ENCODE peak calls at places on chromosomes 13 and 19, in nine cellular contexts. One of them, this sample, is unnamed.

GRCh38 chr19:5590151-5590864 is 22.6 kb upstream of the TINCR start:
- DNase-seq in fibroblast of pulmonary artery: no peak
- DNase-seq in uterus: no peak
- DNase-seq in left ventricle myocardium inferior: no peak
- DNase-seq in WTC11: no peak
- DNase-seq in foreskin fibroblast: no peak
- DNase-seq in SK-N-SH: peak
- DNase-seq in IMR-90: no peak
- DNase-seq in brain microvascular endothelial cell: no peak
- DNase-seq in this sample: no peak

GRCh38 chr19:2329162-2329505 is 650 bp downstream of the SPPL2B start:
- DNase-seq in fibroblast of pulmonary artery: no peak
- DNase-seq in uterus: no peak
- DNase-seq in left ventricle myocardium inferior: no peak
- DNase-seq in WTC11: no peak
- DNase-seq in foreskin fibroblast: no peak
- DNase-seq in SK-N-SH: peak
- DNase-seq in IMR-90: no peak
- DNase-seq in brain microvascular endothelial cell: no peak
- DNase-seq in this sample: no peak

GRCh38 chr19:35114656-35115537 is 726 bp upstream of the FXYD3 start:
- DNase-seq in fibroblast of pulmonary artery: peak
- DNase-seq in uterus: peak
- DNase-seq in left ventricle myocardium inferior: peak
- DNase-seq in WTC11: peak
- DNase-seq in foreskin fibroblast: no peak
- DNase-seq in SK-N-SH: peak
- DNase-seq in IMR-90: peak
- DNase-seq in brain microvascular endothelial cell: peak
- DNase-seq in this sample: peak

GRCh38 chr19:5186293-5187050 is 154.1 kb downstream of the PTPRS start:
- DNase-seq in fibroblast of pulmonary artery: peak
- DNase-seq in uterus: no peak
- DNase-seq in left ventricle myocardium inferior: no peak
- DNase-seq in WTC11: no peak
- DNase-seq in foreskin fibroblast: peak
- DNase-seq in SK-N-SH: no peak
- DNase-seq in IMR-90: peak
- DNase-seq in brain microvascular endothelial cell: peak
- DNase-seq in this sample: no peak

GRCh38 chr19:20660473-20660872 is 898 bp downstream of the ZNF626 start:
- DNase-seq in fibroblast of pulmonary artery: peak
- DNase-seq in uterus: no peak
- DNase-seq in left ventricle myocardium inferior: no peak
- DNase-seq in WTC11: peak
- DNase-seq in foreskin fibroblast: no peak
- DNase-seq in SK-N-SH: peak
- DNase-seq in IMR-90: no peak
- DNase-seq in brain microvascular endothelial cell: peak
- DNase-seq in this sample: no peak

GRCh38 chr13:97432232-97432916 is 1.6 kb upstream of the RAP2A start:
- DNase-seq in fibroblast of pulmonary artery: no peak
- DNase-seq in uterus: no peak
- DNase-seq in left ventricle myocardium inferior: no peak
- DNase-seq in WTC11: no peak
- DNase-seq in foreskin fibroblast: no peak
- DNase-seq in SK-N-SH: no peak
- DNase-seq in IMR-90: no peak
- DNase-seq in brain microvascular endothelial cell: no peak
- DNase-seq in this sample: no peak

GRCh38 chr19:41442473-41443360 is at the start of gene ERICH4:
- DNase-seq in fibroblast of pulmonary artery: no peak
- DNase-seq in uterus: no peak
- DNase-seq in left ventricle myocardium inferior: no peak
- DNase-seq in WTC11: no peak
- DNase-seq in foreskin fibroblast: no peak
- DNase-seq in SK-N-SH: no peak
- DNase-seq in IMR-90: no peak
- DNase-seq in brain microvascular endothelial cell: no peak
- DNase-seq in this sample: no peak

GRCh38 chr19:6533746-6534418 is 3.1 kb downstream of the TNFSF9 start:
- DNase-seq in fibroblast of pulmonary artery: no peak
- DNase-seq in uterus: no peak
- DNase-seq in left ventricle myocardium inferior: no peak
- DNase-seq in WTC11: peak
- DNase-seq in foreskin fibroblast: no peak
- DNase-seq in SK-N-SH: no peak
- DNase-seq in IMR-90: no peak
- DNase-seq in brain microvascular endothelial cell: no peak
- DNase-seq in this sample: no peak

GRCh38 chr13:101845501-101846012 is 393.1 kb downstream of the ITGBL1 start:
- DNase-seq in fibroblast of pulmonary artery: no peak
- DNase-seq in uterus: no peak
- DNase-seq in left ventricle myocardium inferior: no peak
- DNase-seq in WTC11: no peak
- DNase-seq in foreskin fibroblast: no peak
- DNase-seq in SK-N-SH: no peak
- DNase-seq in IMR-90: peak
- DNase-seq in brain microvascular endothelial cell: peak
- DNase-seq in this sample: no peak

GRCh38 chr13:42041017-42041683 is 7.3 kb upstream of the DGKH start:
- DNase-seq in fibroblast of pulmonary artery: peak
- DNase-seq in uterus: peak
- DNase-seq in left ventricle myocardium inferior: peak
- DNase-seq in WTC11: peak
- DNase-seq in foreskin fibroblast: no peak
- DNase-seq in SK-N-SH: peak
- DNase-seq in IMR-90: peak
- DNase-seq in brain microvascular endothelial cell: peak
- DNase-seq in this sample: peak

GRCh38 chr13:100600915-100601314 is 12.3 kb upstream of the GGACT start:
- DNase-seq in fibroblast of pulmonary artery: no peak
- DNase-seq in uterus: no peak
- DNase-seq in left ventricle myocardium inferior: no peak
- DNase-seq in WTC11: no peak
- DNase-seq in foreskin fibroblast: no peak
- DNase-seq in SK-N-SH: no peak
- DNase-seq in IMR-90: no peak
- DNase-seq in brain microvascular endothelial cell: no peak
- DNase-seq in this sample: no peak

GRCh38 chr13:40087021-40088002 is 431.9 kb downstream of the COG6 start:
- DNase-seq in fibroblast of pulmonary artery: no peak
- DNase-seq in uterus: no peak
- DNase-seq in left ventricle myocardium inferior: no peak
- DNase-seq in WTC11: peak
- DNase-seq in foreskin fibroblast: no peak
- DNase-seq in SK-N-SH: no peak
- DNase-seq in IMR-90: no peak
- DNase-seq in brain microvascular endothelial cell: no peak
- DNase-seq in this sample: no peak

GRCh38 chr13:101795025-101795424 is 342.6 kb downstream of the ITGBL1 start:
- DNase-seq in fibroblast of pulmonary artery: no peak
- DNase-seq in uterus: no peak
- DNase-seq in left ventricle myocardium inferior: no peak
- DNase-seq in WTC11: no peak
- DNase-seq in foreskin fibroblast: no peak
- DNase-seq in SK-N-SH: no peak
- DNase-seq in IMR-90: no peak
- DNase-seq in brain microvascular endothelial cell: no peak
- DNase-seq in this sample: no peak

GRCh38 chr19:30679789-30680188 is 307.6 kb downstream of the ZNF536 start:
- DNase-seq in fibroblast of pulmonary artery: no peak
- DNase-seq in uterus: no peak
- DNase-seq in left ventricle myocardium inferior: no peak
- DNase-seq in WTC11: no peak
- DNase-seq in foreskin fibroblast: no peak
- DNase-seq in SK-N-SH: no peak
- DNase-seq in IMR-90: no peak
- DNase-seq in brain microvascular endothelial cell: no peak
- DNase-seq in this sample: no peak

GRCh38 chr19:5122671-5123409 is 153.9 kb downstream of the KDM4B start:
- DNase-seq in fibroblast of pulmonary artery: no peak
- DNase-seq in uterus: no peak
- DNase-seq in left ventricle myocardium inferior: no peak
- DNase-seq in WTC11: no peak
- DNase-seq in foreskin fibroblast: no peak
- DNase-seq in SK-N-SH: no peak
- DNase-seq in IMR-90: no peak
- DNase-seq in brain microvascular endothelial cell: no peak
- DNase-seq in this sample: no peak

GRCh38 chr13:98416408-98416807 is 160.5 kb downstream of the STK24 start:
- DNase-seq in fibroblast of pulmonary artery: no peak
- DNase-seq in uterus: no peak
- DNase-seq in left ventricle myocardium inferior: no peak
- DNase-seq in WTC11: no peak
- DNase-seq in foreskin fibroblast: no peak
- DNase-seq in SK-N-SH: no peak
- DNase-seq in IMR-90: no peak
- DNase-seq in brain microvascular endothelial cell: no peak
- DNase-seq in this sample: peak

GRCh38 chr13:30715837-30716236 is 19.5 kb upstream of the ALOX5AP start:
- DNase-seq in fibroblast of pulmonary artery: peak
- DNase-seq in uterus: no peak
- DNase-seq in left ventricle myocardium inferior: peak
- DNase-seq in WTC11: no peak
- DNase-seq in foreskin fibroblast: no peak
- DNase-seq in SK-N-SH: no peak
- DNase-seq in IMR-90: no peak
- DNase-seq in brain microvascular endothelial cell: no peak
- DNase-seq in this sample: no peak

GRCh38 chr19:4910594-4911273 is 1.4 kb downstream of the UHRF1 start:
- DNase-seq in fibroblast of pulmonary artery: peak
- DNase-seq in uterus: no peak
- DNase-seq in left ventricle myocardium inferior: no peak
- DNase-seq in WTC11: no peak
- DNase-seq in foreskin fibroblast: peak
- DNase-seq in SK-N-SH: peak
- DNase-seq in IMR-90: peak
- DNase-seq in brain microvascular endothelial cell: peak
- DNase-seq in this sample: peak

GRCh38 chr19:3233831-3234230 is 9.4 kb downstream of the CELF5 start:
- DNase-seq in fibroblast of pulmonary artery: no peak
- DNase-seq in uterus: no peak
- DNase-seq in left ventricle myocardium inferior: no peak
- DNase-seq in WTC11: no peak
- DNase-seq in foreskin fibroblast: no peak
- DNase-seq in SK-N-SH: no peak
- DNase-seq in IMR-90: no peak
- DNase-seq in brain microvascular endothelial cell: no peak
- DNase-seq in this sample: no peak

GRCh38 chr19:38502410-38503143 is 69.1 kb downstream of the RYR1 start:
- DNase-seq in fibroblast of pulmonary artery: no peak
- DNase-seq in uterus: no peak
- DNase-seq in left ventricle myocardium inferior: no peak
- DNase-seq in WTC11: no peak
- DNase-seq in foreskin fibroblast: no peak
- DNase-seq in SK-N-SH: no peak
- DNase-seq in IMR-90: no peak
- DNase-seq in brain microvascular endothelial cell: no peak
- DNase-seq in this sample: peak
- TF ChIP-seq CTCF in fibroblast of pulmonary artery: no peak
- TF ChIP-seq CTCF in uterus: no peak
- TF ChIP-seq CTCF in left ventricle myocardium inferior: no peak
- TF ChIP-seq CTCF in WTC11: no peak
- TF ChIP-seq CTCF in foreskin fibroblast: no peak
- TF ChIP-seq CTCF in SK-N-SH: no peak
- TF ChIP-seq CTCF in IMR-90: no peak
- TF ChIP-seq CTCF in brain microvascular endothelial cell: no peak
- TF ChIP-seq CTCF in this sample: no peak

GRCh38 chr13:48975101-48975925 is at the start of gene FNDC3A:
- DNase-seq in fibroblast of pulmonary artery: peak
- DNase-seq in uterus: peak
- DNase-seq in left ventricle myocardium inferior: peak
- DNase-seq in WTC11: peak
- DNase-seq in foreskin fibroblast: no peak
- DNase-seq in SK-N-SH: peak
- DNase-seq in IMR-90: peak
- DNase-seq in brain microvascular endothelial cell: peak
- DNase-seq in this sample: peak
- TF ChIP-seq CTCF in fibroblast of pulmonary artery: peak
- TF ChIP-seq CTCF in uterus: no peak
- TF ChIP-seq CTCF in left ventricle myocardium inferior: peak
- TF ChIP-seq CTCF in WTC11: no peak
- TF ChIP-seq CTCF in foreskin fibroblast: no peak
- TF ChIP-seq CTCF in SK-N-SH: peak
- TF ChIP-seq CTCF in IMR-90: no peak
- TF ChIP-seq CTCF in brain microvascular endothelial cell: peak
- TF ChIP-seq CTCF in this sample: no peak

DNA sequence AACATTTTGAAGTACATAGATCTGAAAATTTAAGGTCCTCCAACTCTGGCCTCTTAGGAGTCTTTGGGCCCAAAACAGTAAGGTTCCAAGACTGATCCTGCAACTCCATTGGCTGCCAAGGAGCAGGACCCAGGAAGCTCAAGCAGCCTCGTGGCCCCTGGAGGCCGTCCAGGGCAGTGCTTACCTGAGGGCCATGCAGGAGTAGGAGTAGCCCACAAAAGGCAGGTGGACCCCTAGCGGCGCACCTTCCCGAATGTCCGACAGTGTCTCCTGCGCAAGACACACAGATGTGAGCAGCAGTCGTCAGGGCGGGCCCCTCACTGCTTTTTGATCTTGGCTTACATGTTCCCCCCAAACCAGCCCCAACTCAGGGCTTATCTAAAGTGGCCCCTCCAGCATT is 5.7 kb upstream of the SIX5 start:
- DNase-seq in fibroblast of pulmonary artery: no peak
- DNase-seq in uterus: no peak
- DNase-seq in left ventricle myocardium inferior: no peak
- DNase-seq in WTC11: peak
- DNase-seq in foreskin fibroblast: no peak
- DNase-seq in SK-N-SH: no peak
- DNase-seq in IMR-90: no peak
- DNase-seq in brain microvascular endothelial cell: no peak
- DNase-seq in this sample: peak
- TF ChIP-seq CTCF in fibroblast of pulmonary artery: no peak
- TF ChIP-seq CTCF in uterus: no peak
- TF ChIP-seq CTCF in left ventricle myocardium inferior: no peak
- TF ChIP-seq CTCF in WTC11: peak
- TF ChIP-seq CTCF in foreskin fibroblast: no peak
- TF ChIP-seq CTCF in SK-N-SH: no peak
- TF ChIP-seq CTCF in IMR-90: no peak
- TF ChIP-seq CTCF in brain microvascular endothelial cell: peak
- TF ChIP-seq CTCF in this sample: no peak

GRCh38 chr13:67827992-67828391 is 597.9 kb upstream of the PCDH9 start:
- DNase-seq in fibroblast of pulmonary artery: no peak
- DNase-seq in uterus: no peak
- DNase-seq in left ventricle myocardium inferior: no peak
- DNase-seq in WTC11: no peak
- DNase-seq in foreskin fibroblast: no peak
- DNase-seq in SK-N-SH: no peak
- DNase-seq in IMR-90: no peak
- DNase-seq in brain microvascular endothelial cell: no peak
- DNase-seq in this sample: no peak

GRCh38 chr13:67829641-67830040 is 599.5 kb upstream of the PCDH9 start:
- DNase-seq in fibroblast of pulmonary artery: no peak
- DNase-seq in uterus: no peak
- DNase-seq in left ventricle myocardium inferior: no peak
- DNase-seq in WTC11: no peak
- DNase-seq in foreskin fibroblast: no peak
- DNase-seq in SK-N-SH: no peak
- DNase-seq in IMR-90: no peak
- DNase-seq in brain microvascular endothelial cell: no peak
- DNase-seq in this sample: no peak

GRCh38 chr13:67833564-67833963 is 603.4 kb upstream of the PCDH9 start:
- DNase-seq in fibroblast of pulmonary artery: no peak
- DNase-seq in uterus: no peak
- DNase-seq in left ventricle myocardium inferior: no peak
- DNase-seq in WTC11: no peak
- DNase-seq in foreskin fibroblast: no peak
- DNase-seq in SK-N-SH: no peak
- DNase-seq in IMR-90: no peak
- DNase-seq in brain microvascular endothelial cell: no peak
- DNase-seq in this sample: no peak
- TF ChIP-seq CTCF in fibroblast of pulmonary artery: no peak
- TF ChIP-seq CTCF in uterus: no peak
- TF ChIP-seq CTCF in left ventricle myocardium inferior: no peak
- TF ChIP-seq CTCF in WTC11: no peak
- TF ChIP-seq CTCF in foreskin fibroblast: no peak
- TF ChIP-seq CTCF in SK-N-SH: no peak
- TF ChIP-seq CTCF in IMR-90: no peak
- TF ChIP-seq CTCF in brain microvascular endothelial cell: no peak
- TF ChIP-seq CTCF in this sample: no peak